ENCODE peak calls at places on chromosomes 11 and 22, in seven cellular contexts. One of them, this sample, is unnamed.

GRCh38 chr22:19665784-19666662 is 48.3 kb upstream of the SEPTIN5 start:
- DNase-seq in uterus: no peak
- DNase-seq in GM23248: no peak
- DNase-seq in lower lobe of right lung: no peak
- DNase-seq in left ventricle myocardium inferior: no peak
- DNase-seq in mammary epithelial cell: no peak
- DNase-seq in testis: no peak
- DNase-seq in this sample: peak; percentile 60

GRCh38 chr11:35511666-35512065 is 13.8 kb downstream of the PAMR1 start:
- DNase-seq in uterus: no peak
- DNase-seq in GM23248: peak; percentile 95
- DNase-seq in lower lobe of right lung: no peak
- DNase-seq in left ventricle myocardium inferior: no peak
- DNase-seq in mammary epithelial cell: peak; percentile 71
- DNase-seq in testis: no peak
- DNase-seq in this sample: no peak

GRCh38 chr11:13339196-13340153 is 61.9 kb downstream of the BMAL1 start:
- DNase-seq in uterus: no peak
- DNase-seq in GM23248: peak; percentile 92
- DNase-seq in lower lobe of right lung: no peak
- DNase-seq in left ventricle myocardium inferior: no peak
- DNase-seq in mammary epithelial cell: peak; percentile 83
- DNase-seq in testis: no peak
- DNase-seq in this sample: peak; percentile 26

GRCh38 chr11:108223449-108224149 is 732 bp downstream of the ATM start:
- DNase-seq in uterus: peak; percentile 23
- DNase-seq in GM23248: peak; percentile 53
- DNase-seq in lower lobe of right lung: no peak
- DNase-seq in left ventricle myocardium inferior: no peak
- DNase-seq in mammary epithelial cell: peak; percentile 7
- DNase-seq in testis: peak; percentile 31
- DNase-seq in this sample: no peak

GRCh38 chr11:71206186-71206585 is 46.2 kb downstream of the SHANK2 start:
- DNase-seq in uterus: no peak
- DNase-seq in GM23248: peak; percentile 29
- DNase-seq in lower lobe of right lung: peak; percentile 45
- DNase-seq in left ventricle myocardium inferior: no peak
- DNase-seq in mammary epithelial cell: no peak
- DNase-seq in testis: peak; percentile 70
- DNase-seq in this sample: no peak

GRCh38 chr22:43722444-43722843 is 89.7 kb downstream of the EFCAB6 start:
- DNase-seq in uterus: no peak
- DNase-seq in GM23248: no peak
- DNase-seq in lower lobe of right lung: no peak
- DNase-seq in left ventricle myocardium inferior: no peak
- DNase-seq in mammary epithelial cell: no peak
- DNase-seq in testis: no peak
- DNase-seq in this sample: no peak

GRCh38 chr11:19374189-19374588 is 133.4 kb upstream of the E2F8 start:
- DNase-seq in uterus: no peak
- DNase-seq in GM23248: peak; percentile 97
- DNase-seq in lower lobe of right lung: no peak
- DNase-seq in left ventricle myocardium inferior: no peak
- DNase-seq in mammary epithelial cell: peak; percentile 93
- DNase-seq in testis: no peak
- DNase-seq in this sample: peak; percentile 98

GRCh38 chr11:88312665-88313064 is 24.9 kb downstream of the CTSC start:
- DNase-seq in uterus: no peak
- DNase-seq in GM23248: peak; percentile 21
- DNase-seq in lower lobe of right lung: no peak
- DNase-seq in left ventricle myocardium inferior: no peak
- DNase-seq in mammary epithelial cell: no peak
- DNase-seq in testis: no peak
- DNase-seq in this sample: no peak

GRCh38 chr11:109978895-109979294 is 114.3 kb upstream of the ZC3H12C start:
- DNase-seq in uterus: no peak
- DNase-seq in GM23248: no peak
- DNase-seq in lower lobe of right lung: no peak
- DNase-seq in left ventricle myocardium inferior: no peak
- DNase-seq in mammary epithelial cell: peak; percentile 9
- DNase-seq in testis: no peak
- DNase-seq in this sample: no peak

GRCh38 chr11:105469931-105470330 is 139.9 kb upstream of the GRIA4 start:
- DNase-seq in uterus: no peak
- DNase-seq in GM23248: no peak
- DNase-seq in lower lobe of right lung: no peak
- DNase-seq in left ventricle myocardium inferior: no peak
- DNase-seq in mammary epithelial cell: no peak
- DNase-seq in testis: no peak
- DNase-seq in this sample: no peak

GRCh38 chr22:25572708-25573161 is 8.3 kb downstream of the GRK3 start:
- DNase-seq in uterus: no peak
- DNase-seq in GM23248: no peak
- DNase-seq in lower lobe of right lung: no peak
- DNase-seq in left ventricle myocardium inferior: no peak
- DNase-seq in mammary epithelial cell: no peak
- DNase-seq in testis: no peak
- DNase-seq in this sample: no peak

GRCh38 chr11:130609121-130610035 is 160.9 kb downstream of the ADAMTS15 start:
- DNase-seq in uterus: peak; percentile 93
- DNase-seq in GM23248: peak; percentile 86
- DNase-seq in lower lobe of right lung: peak; percentile 71
- DNase-seq in left ventricle myocardium inferior: peak; percentile 88
- DNase-seq in mammary epithelial cell: no peak
- DNase-seq in testis: peak; percentile 91
- DNase-seq in this sample: no peak

GRCh38 chr22:21030032-21030431 is 2.3 kb downstream of the SLC7A4 start:
- DNase-seq in uterus: no peak
- DNase-seq in GM23248: no peak
- DNase-seq in lower lobe of right lung: no peak
- DNase-seq in left ventricle myocardium inferior: no peak
- DNase-seq in mammary epithelial cell: no peak
- DNase-seq in testis: no peak
- DNase-seq in this sample: no peak

GRCh38 chr11:8056810-8057463 is 24.1 kb upstream of the TUB start:
- DNase-seq in uterus: peak; percentile 96
- DNase-seq in GM23248: peak; percentile 94
- DNase-seq in lower lobe of right lung: no peak
- DNase-seq in left ventricle myocardium inferior: no peak
- DNase-seq in mammary epithelial cell: no peak
- DNase-seq in testis: peak; percentile 78
- DNase-seq in this sample: no peak

GRCh38 chr22:44585559-44586121 is 87.6 kb upstream of the RTL6 start:
- DNase-seq in uterus: peak; percentile 11
- DNase-seq in GM23248: no peak
- DNase-seq in lower lobe of right lung: peak; percentile 32
- DNase-seq in left ventricle myocardium inferior: peak; percentile 10
- DNase-seq in mammary epithelial cell: no peak
- DNase-seq in testis: no peak
- DNase-seq in this sample: no peak

GRCh38 chr11:9180784-9181183 is 84.4 kb downstream of the DENND5A start:
- DNase-seq in uterus: no peak
- DNase-seq in GM23248: peak; percentile 47
- DNase-seq in lower lobe of right lung: no peak
- DNase-seq in left ventricle myocardium inferior: no peak
- DNase-seq in mammary epithelial cell: peak; percentile 41
- DNase-seq in testis: no peak
- DNase-seq in this sample: no peak

GRCh38 chr11:82895437-82896091 is 4.7 kb downstream of the PRCP start:
- DNase-seq in uterus: no peak
- DNase-seq in GM23248: no peak
- DNase-seq in lower lobe of right lung: no peak
- DNase-seq in left ventricle myocardium inferior: no peak
- DNase-seq in mammary epithelial cell: no peak
- DNase-seq in testis: no peak
- DNase-seq in this sample: no peak

GRCh38 chr11:75289919-75290318 is 49.3 kb downstream of the TPBGL start:
- DNase-seq in uterus: no peak
- DNase-seq in GM23248: no peak
- DNase-seq in lower lobe of right lung: no peak
- DNase-seq in left ventricle myocardium inferior: no peak
- DNase-seq in mammary epithelial cell: no peak
- DNase-seq in testis: no peak
- DNase-seq in this sample: no peak

GRCh38 chr22:26923498-26923897 is 266.1 kb downstream of the MIAT start:
- DNase-seq in uterus: no peak
- DNase-seq in GM23248: no peak
- DNase-seq in lower lobe of right lung: no peak
- DNase-seq in left ventricle myocardium inferior: no peak
- DNase-seq in mammary epithelial cell: no peak
- DNase-seq in testis: no peak
- DNase-seq in this sample: no peak

GRCh38 chr11:113253406-113253805 is 61.0 kb upstream of the TTC12 start:
- DNase-seq in uterus: no peak
- DNase-seq in GM23248: no peak
- DNase-seq in lower lobe of right lung: no peak
- DNase-seq in left ventricle myocardium inferior: no peak
- DNase-seq in mammary epithelial cell: no peak
- DNase-seq in testis: no peak
- DNase-seq in this sample: no peak

GRCh38 chr11:61985863-61986262 is 18.4 kb upstream of the FTH1 start:
- DNase-seq in uterus: no peak
- DNase-seq in GM23248: no peak
- DNase-seq in lower lobe of right lung: no peak
- DNase-seq in left ventricle myocardium inferior: no peak
- DNase-seq in mammary epithelial cell: peak; percentile 32
- DNase-seq in testis: no peak
- DNase-seq in this sample: peak; percentile 95

GRCh38 chr11:102398297-102398696 is 51.3 kb downstream of the BIRC2 start:
- DNase-seq in uterus: no peak
- DNase-seq in GM23248: no peak
- DNase-seq in lower lobe of right lung: no peak
- DNase-seq in left ventricle myocardium inferior: no peak
- DNase-seq in mammary epithelial cell: no peak
- DNase-seq in testis: no peak
- DNase-seq in this sample: no peak
- H3K36me3 ChIP-seq in uterus: no peaks in the 10 kb centered on the region
- H3K36me3 ChIP-seq in GM23248: peaks cover 52% of the 10 kb centered on the region
- H3K36me3 ChIP-seq in lower lobe of right lung: peaks cover 69% of the 10 kb centered on the region
- H3K36me3 ChIP-seq in left ventricle myocardium inferior: peaks cover 77% of the 10 kb centered on the region
- H3K36me3 ChIP-seq in mammary epithelial cell: peaks cover 18% of the 10 kb centered on the region
- H3K36me3 ChIP-seq in testis: no peaks in the 10 kb centered on the region
- H3K36me3 ChIP-seq in this sample: peaks cover 59% of the 10 kb centered on the region

GRCh38 chr22:23007823-23008222 is 62.5 kb upstream of the GNAZ start:
- DNase-seq in uterus: no peak
- DNase-seq in GM23248: no peak
- DNase-seq in lower lobe of right lung: no peak
- DNase-seq in left ventricle myocardium inferior: no peak
- DNase-seq in mammary epithelial cell: no peak
- DNase-seq in testis: no peak
- DNase-seq in this sample: no peak

GRCh38 chr22:23008887-23009286 is 61.4 kb upstream of the GNAZ start:
- DNase-seq in uterus: no peak
- DNase-seq in GM23248: no peak
- DNase-seq in lower lobe of right lung: no peak
- DNase-seq in left ventricle myocardium inferior: no peak
- DNase-seq in mammary epithelial cell: no peak
- DNase-seq in testis: no peak
- DNase-seq in this sample: no peak

GRCh38 chr22:23011105-23011674 is 59.1 kb upstream of the GNAZ start:
- DNase-seq in uterus: no peak
- DNase-seq in GM23248: no peak
- DNase-seq in lower lobe of right lung: no peak
- DNase-seq in left ventricle myocardium inferior: no peak
- DNase-seq in mammary epithelial cell: no peak
- DNase-seq in testis: no peak
- DNase-seq in this sample: no peak

GRCh38 chr22:23012081-23012622 is 58.2 kb upstream of the GNAZ start:
- DNase-seq in uterus: no peak
- DNase-seq in GM23248: no peak
- DNase-seq in lower lobe of right lung: no peak
- DNase-seq in left ventricle myocardium inferior: no peak
- DNase-seq in mammary epithelial cell: no peak
- DNase-seq in testis: no peak
- DNase-seq in this sample: no peak

GRCh38 chr22:23010430-23010829 is 59.9 kb upstream of the GNAZ start:
- DNase-seq in uterus: no peak
- DNase-seq in GM23248: no peak
- DNase-seq in lower lobe of right lung: no peak
- DNase-seq in left ventricle myocardium inferior: no peak
- DNase-seq in mammary epithelial cell: no peak
- DNase-seq in testis: no peak
- DNase-seq in this sample: no peak
- H3K27me3 ChIP-seq in uterus: no peaks in the 10 kb centered on the region
- H3K27me3 ChIP-seq in GM23248: no peaks in the 10 kb centered on the region
- H3K27me3 ChIP-seq in lower lobe of right lung: no peaks in the 10 kb centered on the region
- H3K27me3 ChIP-seq in left ventricle myocardium inferior: peaks cover 12% of the 10 kb centered on the region
- H3K27me3 ChIP-seq in mammary epithelial cell: no peaks in the 10 kb centered on the region
- H3K27me3 ChIP-seq in testis: no peaks in the 10 kb centered on the region
- H3K27me3 ChIP-seq in this sample: peaks cover 55% of the 10 kb centered on the region

DNA sequence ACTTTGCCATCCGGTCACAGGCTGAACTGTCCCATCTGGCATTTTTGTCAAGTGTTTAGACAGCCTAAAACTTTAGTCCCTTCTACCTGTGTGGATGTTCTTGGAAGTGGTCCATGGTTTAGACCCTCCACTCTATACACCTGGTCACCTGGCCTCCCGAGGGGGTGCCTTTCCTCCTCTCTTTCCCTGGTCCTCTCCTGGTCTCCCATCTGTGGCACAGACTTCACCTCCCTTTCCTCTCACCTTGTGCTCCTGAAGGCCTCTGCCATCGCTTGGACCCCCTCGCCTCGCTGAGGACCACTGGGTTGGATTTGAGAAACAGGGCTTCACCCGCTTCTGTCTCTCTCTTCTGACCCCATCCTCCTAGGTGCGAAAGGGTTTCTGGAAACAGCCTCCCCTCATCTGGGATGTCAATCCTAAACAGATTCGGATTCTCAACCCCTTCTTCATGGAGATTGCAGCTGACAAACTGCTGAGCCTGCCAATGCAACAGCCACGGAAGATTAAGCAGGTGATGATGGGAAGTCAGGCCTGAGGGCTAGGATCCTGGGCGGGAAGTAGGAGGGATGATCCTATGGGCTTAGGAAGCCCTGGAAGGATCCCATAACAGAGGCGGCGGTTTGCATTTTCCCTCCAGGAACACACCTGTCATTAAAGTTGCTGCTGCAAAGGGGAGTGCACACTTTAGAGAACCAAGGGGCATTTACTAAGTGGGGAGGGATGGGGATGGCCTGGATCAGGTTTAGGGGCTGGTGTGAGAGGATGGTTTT is 53.6 kb downstream of the ST3GAL4 start:
- DNase-seq in uterus: no peak
- DNase-seq in GM23248: no peak
- DNase-seq in lower lobe of right lung: no peak
- DNase-seq in left ventricle myocardium inferior: no peak
- DNase-seq in mammary epithelial cell: no peak
- DNase-seq in testis: no peak
- DNase-seq in this sample: no peak
- H3K36me3 ChIP-seq in uterus: no peaks in the 10 kb centered on the region
- H3K36me3 ChIP-seq in GM23248: no peaks in the 10 kb centered on the region
- H3K36me3 ChIP-seq in lower lobe of right lung: peaks cover 42% of the 10 kb centered on the region
- H3K36me3 ChIP-seq in left ventricle myocardium inferior: peaks cover 42% of the 10 kb centered on the region
- H3K36me3 ChIP-seq in mammary epithelial cell: peaks cover 6% of the 10 kb centered on the region
- H3K36me3 ChIP-seq in testis: no peaks in the 10 kb centered on the region
- H3K36me3 ChIP-seq in this sample: peaks cover 11% of the 10 kb centered on the region

DNA sequence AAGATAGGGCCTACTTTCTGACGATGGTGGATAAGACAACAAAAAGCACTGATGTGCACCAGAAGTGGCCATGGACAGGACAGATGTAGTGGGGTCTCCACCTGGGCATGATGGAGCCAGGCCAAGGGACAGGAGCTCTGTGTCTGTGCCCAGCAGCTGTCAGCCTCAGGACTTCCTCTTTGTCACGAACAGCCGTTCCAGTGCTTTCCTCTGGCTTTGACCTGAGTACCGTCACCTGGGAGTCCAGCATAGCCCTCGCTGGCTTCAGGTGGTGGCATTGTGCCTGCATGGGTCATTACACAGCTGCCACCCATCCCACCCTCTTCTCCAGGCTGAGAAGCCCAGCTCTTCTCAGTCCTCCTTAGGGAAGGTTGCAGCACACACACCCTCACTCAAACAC is 137.8 kb downstream of the GRIK4 start:
- DNase-seq in uterus: no peak
- DNase-seq in GM23248: no peak
- DNase-seq in lower lobe of right lung: no peak
- DNase-seq in left ventricle myocardium inferior: no peak
- DNase-seq in mammary epithelial cell: no peak
- DNase-seq in testis: no peak
- DNase-seq in this sample: no peak
- H3K27me3 ChIP-seq in uterus: no peaks in the 10 kb centered on the region
- H3K27me3 ChIP-seq in GM23248: peaks cover 26% of the 10 kb centered on the region
- H3K27me3 ChIP-seq in lower lobe of right lung: no peaks in the 10 kb centered on the region
- H3K27me3 ChIP-seq in left ventricle myocardium inferior: peaks cover 92% of the 10 kb centered on the region
- H3K27me3 ChIP-seq in mammary epithelial cell: no peaks in the 10 kb centered on the region
- H3K27me3 ChIP-seq in testis: no peaks in the 10 kb centered on the region
- H3K27me3 ChIP-seq in this sample: peaks cover 100% of the 10 kb centered on the region

This sample was measured in PC-9.